ENCODE peak calls at places on chromosomes 7 and 10, in four cellular contexts. U is HepG2, T is GM12878, V is K562. D is an unnamed sample.

GRCh38 chr10:11647676-11648075 is 36.2 kb upstream of the USP6NL start:
- DNase-seq in T (no peak), V (no peak), U (no peak), D (no peak)

GRCh38 chr10:79472951-79473350 is 27.5 kb upstream of the ZCCHC24 start:
- DNase-seq in V (no peak), U (peak), T (no peak), D (no peak)

GRCh38 chr10:12333382-12334185 is 15.8 kb upstream of the CAMK1D start:
- DNase-seq in T (no peak), V (no peak), U (no peak), D (no peak)

GRCh38 chr10:1133495-1134045 is 77.4 kb downstream of the WDR37 start:
- DNase-seq in U (no peak), V (no peak), T (no peak), D (no peak)

GRCh38 chr7:105112440-105113418 is 98.7 kb downstream of the KMT2E start:
- DNase-seq in U (no peak), T (no peak), V (no peak), D (no peak)

GRCh38 chr7:2812119-2812487 is 32.0 kb downstream of the GNA12 start:
- DNase-seq in V (no peak), U (no peak), T (no peak), D (no peak)

GRCh38 chr7:65509368-65510186 is 135.9 kb downstream of the ZNF92 start:
- DNase-seq in V (no peak), T (no peak), U (no peak), D (peak)

GRCh38 chr10:122780391-122780790 is 65.3 kb downstream of the CUZD1 start:
- DNase-seq in U (no peak), T (no peak), V (no peak), D (no peak)

GRCh38 chr10:14975672-14976273 is 16.6 kb downstream of the MEIG1 start:
- DNase-seq in V (peak), U (no peak), T (no peak), D (no peak)

GRCh38 chr7:101927389-101928306 is 110.2 kb downstream of the CUX1 start:
- DNase-seq in U (no peak), T (no peak), V (no peak), D (no peak)

GRCh38 chr10:117360994-117361667 is 14.1 kb downstream of the PDZD8 start:
- DNase-seq in U (peak), T (no peak), V (no peak), D (no peak)

GRCh38 chr10:18918545-18918944 is 130.1 kb upstream of the MALRD1 start:
- DNase-seq in V (no peak), T (no peak), U (no peak), D (no peak)

GRCh38 chr10:73995035-73995358 is 2.9 kb upstream of the VCL start:
- DNase-seq in V (no peak), U (no peak), T (no peak), D (no peak)

GRCh38 chr10:78025685-78026364 is 3.5 kb downstream of the POLR3A start:
- DNase-seq in U (no peak), V (no peak), T (no peak), D (no peak)

GRCh38 chr10:62261666-62262065 is 7.0 kb downstream of the RTKN2 start:
- DNase-seq in T (no peak), V (no peak), U (no peak), D (no peak)

GRCh38 chr7:77482015-77482414 is 55.1 kb upstream of the PTPN12 start:
- DNase-seq in V (no peak), T (no peak), U (peak), D (no peak)

GRCh38 chr7:22333680-22334141 is 23.2 kb downstream of the RAPGEF5 start:
- DNase-seq in T (no peak), U (no peak), V (no peak), D (no peak)

GRCh38 chr10:90742189-90742588 is 115.7 kb downstream of the HTR7 start:
- DNase-seq in U (no peak), T (no peak), V (no peak), D (no peak)

GRCh38 chr10:99695761-99696160 is 36.2 kb downstream of the COX15 start:
- DNase-seq in U (no peak), V (no peak), T (no peak), D (no peak)

GRCh38 chr10:95553674-95554073 is 7.5 kb downstream of the SORBS1 start:
- DNase-seq in U (no peak), T (no peak), V (no peak), D (no peak)

GRCh38 chr10:100970914-100971811 is 1.9 kb downstream of the SEMA4G start:
- DNase-seq in U (peak), V (no peak), T (no peak), D (no peak)

GRCh38 chr10:23158370-23158769 is 33.7 kb upstream of the PTF1A start:
- DNase-seq in U (peak), V (peak), T (no peak), D (peak)

GRCh38 chr7:24025094-24025493 is 258.9 kb upstream of the NPY start:
- DNase-seq in V (no peak), U (no peak), T (no peak), D (no peak)

GRCh38 chr10:121595806-121596667 is 2.2 kb downstream of the FGFR2 start:
- DNase-seq in U (no peak), T (no peak), V (no peak), D (peak)
- TF ChIP-seq CBFB in U (no peak), T (no peak), V (no peak), D (no peak)

GRCh38 chr7:12939694-12940093 is 252.3 kb downstream of the ARL4A start:
- DNase-seq in U (no peak), T (no peak), V (no peak), D (no peak)

GRCh38 chr7:12942599-12942998 is 255.2 kb downstream of the ARL4A start:
- DNase-seq in V (no peak), U (peak), T (no peak), D (no peak)

GRCh38 chr7:12945901-12946300 is 258.5 kb downstream of the ARL4A start:
- DNase-seq in T (no peak), V (no peak), U (no peak), D (no peak)

GRCh38 chr7:12943781-12944180 is 256.3 kb downstream of the ARL4A start:
- DNase-seq in V (no peak), U (peak), T (no peak), D (no peak)

GRCh38 chr7:12941512-12941911 is 254.1 kb downstream of the ARL4A start:
- DNase-seq in T (no peak), U (peak), V (no peak), D (no peak)
- TF ChIP-seq CBFB in T (no peak), U (no peak), V (no peak), D (no peak)

DNA sequence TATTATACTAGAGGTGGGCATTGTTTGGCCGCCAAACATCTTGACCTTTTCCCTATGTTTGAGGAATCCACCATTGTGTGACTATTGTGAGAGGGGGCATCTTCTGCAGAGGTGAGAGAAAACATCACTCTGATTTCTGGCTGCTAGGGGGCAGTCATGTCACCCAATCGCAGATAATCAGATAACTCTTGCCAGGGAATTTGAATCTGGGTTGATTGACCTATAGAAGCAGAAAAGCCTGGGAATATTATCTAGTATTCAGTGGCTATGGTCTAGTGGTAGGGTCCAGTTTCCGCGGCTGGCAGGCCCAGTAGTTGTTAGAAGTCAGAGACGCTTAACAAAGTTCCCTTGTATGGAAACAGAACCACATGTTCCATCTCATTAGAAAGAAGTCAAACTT is 808.5 kb downstream of the PHTF2 start:
- DNase-seq in T (no peak), V (no peak), U (no peak), D (peak)
- TF ChIP-seq CBFB in T (no peak), V (no peak), U (no peak), D (no peak)

DNA sequence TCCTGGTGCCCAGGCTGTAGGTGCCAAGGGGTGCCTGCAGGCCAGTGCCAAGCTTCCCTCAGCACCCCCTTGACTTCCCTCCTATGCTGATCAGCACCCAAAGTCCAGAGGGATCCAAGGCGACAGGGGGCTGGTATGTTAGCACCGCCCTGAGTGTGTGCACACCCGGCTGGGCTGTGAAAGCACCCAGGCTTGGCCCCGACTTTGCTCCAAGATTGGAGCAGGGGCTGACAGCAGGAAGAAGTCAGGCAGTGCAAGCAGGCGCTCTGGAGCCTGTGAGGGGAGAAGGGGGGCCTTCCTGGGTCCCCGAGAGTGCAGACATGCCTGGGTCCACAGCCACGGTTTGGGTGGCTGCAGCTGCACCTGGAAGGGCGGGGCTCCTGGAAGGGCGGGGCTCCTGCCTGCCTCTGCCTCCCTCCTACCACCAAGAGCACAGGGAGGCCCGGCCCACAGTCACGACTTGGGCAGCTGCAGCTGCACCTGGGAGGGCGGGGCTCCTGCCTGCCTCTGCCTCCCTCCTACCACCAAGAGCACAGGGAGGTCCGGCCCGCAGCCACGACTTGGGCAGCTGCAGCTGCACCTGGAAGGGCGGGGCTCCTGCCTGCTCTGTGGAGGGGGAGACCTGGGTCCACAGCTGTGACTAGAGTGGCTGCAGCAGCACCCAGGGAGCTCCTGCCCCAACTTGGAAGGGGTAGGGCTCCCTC is 30.2 kb upstream of the ZMYND11 start:
- DNase-seq in T (no peak), V (no peak), U (no peak), D (no peak)
- TF ChIP-seq CBFB in T (no peak), V (no peak), U (no peak), D (no peak)

GRCh38 chr7:131620673-131621609 is 64.5 kb upstream of the PODXL start:
- DNase-seq in T (no peak), U (no peak), V (no peak), D (no peak)
- TF ChIP-seq CBFB in T (peak), U (no peak), V (no peak), D (no peak)

GRCh38 chr10:107498983-107499382 is 334.5 kb upstream of the SORCS1 start:
- DNase-seq in T (no peak), U (no peak), V (no peak), D (no peak)

GRCh38 chr10:107492389-107492788 is 327.9 kb upstream of the SORCS1 start:
- DNase-seq in T (no peak), V (no peak), U (peak), D (no peak)

GRCh38 chr10:107497024-107497423 is 332.5 kb upstream of the SORCS1 start:
- DNase-seq in V (no peak), U (no peak), T (no peak), D (no peak)

GRCh38 chr10:107502263-107502979 is 337.9 kb upstream of the SORCS1 start:
- DNase-seq in U (no peak), T (no peak), V (no peak), D (no peak)

GRCh38 chr10:107496594-107496993 is 332.1 kb upstream of the SORCS1 start:
- DNase-seq in U (no peak), T (no peak), V (no peak), D (no peak)
- TF ChIP-seq CBFB in U (no peak), T (no peak), V (no peak), D (no peak)

D was measured in WTC11.